ENCODE peak calls at places on chromosomes 13 and 19, in six cellular contexts. D, E, V, Q, T and H are unnamed samples. For H3K9me3, the result is how much of the 10 kb centered on the place peaks cover.

GRCh38 chr19:52735734-52736133 is 890 bp upstream of the ZNF611 start:
- DNase-seq in D (peak), V (peak), Q (peak), E (no peak), T (peak), H (peak)

GRCh38 chr13:56670563-56670962 is 470.2 kb upstream of the PRR20A start:
- DNase-seq in D (no peak), V (no peak), E (no peak), Q (no peak), T (no peak), H (no peak)

GRCh38 chr13:43878897-43879322 is 630 bp downstream of the CCDC122 start:
- DNase-seq in T (peak), Q (peak), V (peak), E (peak), D (no peak), H (peak)

GRCh38 chr13:101455863-101456262 is 3.4 kb downstream of the ITGBL1 start:
- DNase-seq in V (no peak), Q (no peak), D (no peak), T (no peak), E (peak), H (peak)

GRCh38 chr13:49292742-49293498 is 45.2 kb downstream of the CDADC1 start:
- DNase-seq in Q (peak), D (no peak), T (peak), E (peak), V (no peak), H (peak)

GRCh38 chr19:3760871-3761361 is 576 bp downstream of the APBA3 start:
- DNase-seq in E (no peak), V (no peak), T (no peak), D (no peak), Q (no peak), H (no peak)

GRCh38 chr19:10896851-10897526 is 25.6 kb downstream of the CARM1 start:
- DNase-seq in V (no peak), E (peak), T (no peak), Q (no peak), D (no peak), H (peak)

GRCh38 chr19:29724741-29725140 is 9.7 kb upstream of the C19orf12 start:
- DNase-seq in T (no peak), V (no peak), D (no peak), E (no peak), Q (no peak), H (no peak)

GRCh38 chr19:17671906-17672305 is 16.2 kb downstream of the UNC13A start:
- DNase-seq in T (no peak), V (no peak), Q (no peak), D (no peak), E (no peak), H (peak)

GRCh38 chr19:48613024-48613851 is 1.6 kb downstream of the FAM83E start:
- DNase-seq in D (peak), T (no peak), E (no peak), V (no peak), Q (peak), H (peak)

GRCh38 chr19:8915997-8916396 is 83.8 kb downstream of the MBD3L1 start:
- DNase-seq in T (no peak), E (no peak), D (no peak), Q (no peak), V (no peak), H (no peak)

GRCh38 chr19:8908066-8908465 is 75.9 kb downstream of the MBD3L1 start:
- DNase-seq in E (no peak), Q (no peak), T (no peak), D (no peak), V (no peak), H (no peak)

GRCh38 chr19:8905342-8905741 is 73.2 kb downstream of the MBD3L1 start:
- DNase-seq in E (no peak), T (no peak), Q (no peak), V (no peak), D (no peak), H (no peak)

GRCh38 chr19:8910775-8911414 is 78.7 kb downstream of the MBD3L1 start:
- DNase-seq in Q (no peak), E (no peak), T (no peak), V (no peak), D (no peak), H (no peak)
- H3K9me3 ChIP-seq in Q (under half), E (under half), T (under half), V (under half), D (under half), H (under half)

GRCh38 chr19:49679832-49680472 is 2.9 kb downstream of the PRMT1 start:
- DNase-seq in Q (no peak), E (no peak), V (no peak), D (no peak), T (no peak), H (peak)
- H3K27ac ChIP-seq in Q (peak), E (peak), V (peak), D (peak), T (peak), H (peak)

DNA sequence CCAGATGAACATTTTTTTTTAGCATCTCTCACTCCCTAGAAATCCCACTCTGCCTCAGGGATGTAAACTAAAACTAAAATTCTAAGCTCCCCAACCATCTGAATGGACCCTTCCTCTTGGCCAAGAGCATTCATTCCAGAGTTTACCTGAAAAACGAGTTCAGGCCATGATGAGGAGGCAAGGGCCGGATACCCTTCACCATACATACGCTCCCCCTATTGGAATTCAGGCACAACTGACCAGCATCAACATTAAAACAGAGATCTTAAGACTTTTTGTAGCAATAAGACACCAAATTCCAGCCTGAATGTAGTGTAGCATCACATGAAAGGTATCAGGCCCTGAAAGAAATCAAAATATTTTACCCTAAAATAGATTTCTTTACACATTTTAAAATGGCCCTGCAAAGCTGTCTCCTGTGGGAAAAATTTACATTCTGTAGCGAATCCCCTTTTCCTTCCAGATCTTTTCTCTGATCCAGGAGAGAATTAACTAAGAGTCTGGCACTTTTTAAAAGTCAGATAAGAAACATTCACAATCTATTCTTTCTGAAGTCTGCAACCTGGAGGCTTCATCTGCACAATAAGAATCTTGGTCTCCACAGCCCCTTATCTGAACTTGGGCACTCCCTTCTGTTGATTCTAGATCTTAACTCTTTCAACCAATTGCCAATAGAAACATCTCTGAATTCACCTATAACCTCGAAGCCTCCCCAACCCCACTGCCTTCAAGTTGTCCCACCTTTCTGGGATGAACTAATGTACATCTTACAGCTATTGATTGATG is 888.5 kb downstream of the UQCRFS1 start:
- DNase-seq in Q (no peak), D (no peak), T (no peak), V (no peak), E (no peak), H (no peak)
- TF ChIP-seq CTCF in Q (no peak), D (no peak), T (no peak), V (no peak), E (no peak), H (no peak)

GRCh38 chr19:58204566-58204965 is 21.7 kb downstream of the ZNF274 start:
- DNase-seq in V (no peak), Q (no peak), D (no peak), T (no peak), E (no peak), H (no peak)
- H3K9me3 ChIP-seq in V (half or more), Q (half or more), D (half or more), T (under half), E (half or more), H (half or more)

DNA sequence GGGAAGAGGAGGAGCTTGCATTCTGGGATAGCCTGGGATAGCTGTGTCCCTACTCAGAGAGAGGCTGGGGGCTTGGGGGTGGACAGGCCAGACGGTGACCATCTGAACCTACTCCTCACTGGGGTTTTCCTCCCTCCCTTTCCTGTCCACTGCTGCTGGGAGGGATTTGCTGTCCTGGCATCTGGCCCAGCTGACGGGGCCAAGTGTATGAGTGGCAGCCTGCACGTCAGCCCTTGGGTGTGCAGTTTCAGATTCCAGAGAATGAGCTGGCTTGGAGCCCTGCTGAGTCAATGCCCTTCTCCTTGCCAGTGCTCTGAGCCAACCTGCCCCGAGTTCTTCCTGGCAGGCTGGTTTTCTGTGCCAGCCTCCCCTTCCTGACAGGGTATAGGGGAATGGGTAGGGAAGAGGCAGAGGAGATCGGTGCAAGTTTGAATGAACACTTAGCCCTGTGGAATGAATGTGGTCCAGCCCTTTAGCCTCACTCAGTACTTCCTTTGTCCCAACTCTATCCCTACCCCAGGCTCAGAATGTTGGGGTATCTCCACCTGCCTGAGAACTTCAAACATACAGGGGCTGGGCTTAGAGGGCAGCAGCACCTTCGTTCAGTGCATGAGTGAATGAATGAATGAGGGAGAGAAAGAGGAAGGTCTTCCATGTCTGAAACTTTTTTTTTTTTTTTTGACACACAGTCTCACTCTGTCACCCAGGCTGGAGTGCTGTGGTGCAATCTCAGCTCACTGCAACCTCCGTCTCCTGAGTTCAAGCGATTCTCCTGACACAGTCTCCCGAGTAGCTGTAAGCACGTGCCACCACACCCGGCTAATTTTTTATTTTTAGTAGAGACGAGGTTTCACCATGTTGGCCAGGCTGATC is 1.8 kb upstream of the ANGPTL4 start:
- DNase-seq in T (peak), Q (peak), E (peak), V (peak), D (peak), H (peak)
- H3K27ac ChIP-seq in T (peak), Q (peak), E (peak), V (peak), D (peak), H (peak)

DNA sequence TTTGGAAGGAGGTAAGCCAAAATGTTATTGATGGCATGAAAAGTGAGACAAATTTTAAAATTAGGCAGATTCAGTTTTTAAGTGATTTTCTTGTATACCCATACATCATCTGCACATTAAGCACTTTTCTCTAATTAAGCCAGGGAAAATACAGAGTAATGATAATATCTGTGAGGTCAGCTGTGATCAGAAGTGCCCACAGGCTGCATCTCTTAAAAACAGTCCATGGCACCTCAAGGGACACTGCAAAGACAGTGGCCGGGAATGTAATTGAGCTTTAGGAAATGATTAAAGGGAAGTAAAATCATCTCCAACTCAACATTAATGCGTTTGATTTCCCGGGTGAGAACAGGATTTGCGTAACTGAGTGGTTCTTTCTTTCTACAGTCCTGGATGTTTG is 2.0 kb downstream of the COL4A1 start:
- DNase-seq in T (no peak), V (no peak), Q (no peak), D (no peak), E (no peak), H (no peak)
- TF ChIP-seq CTCF in T (no peak), V (no peak), Q (no peak), D (no peak), E (no peak), H (no peak)

GRCh38 chr19:16022681-16023557 is 53.4 kb upstream of the TPM4 start:
- DNase-seq in E (no peak), D (peak), T (no peak), V (no peak), Q (no peak), H (peak)

GRCh38 chr19:16025108-16026101 is 50.9 kb upstream of the TPM4 start:
- DNase-seq in T (no peak), E (peak), Q (no peak), V (no peak), D (peak), H (peak)

GRCh38 chr19:16023558-16023915 is 52.8 kb upstream of the TPM4 start:
- DNase-seq in Q (no peak), T (no peak), E (no peak), D (peak), V (no peak), H (no peak)

GRCh38 chr19:16026131-16026530 is 50.2 kb upstream of the TPM4 start:
- DNase-seq in E (no peak), D (peak), Q (no peak), T (no peak), V (no peak), H (peak)

DNA sequence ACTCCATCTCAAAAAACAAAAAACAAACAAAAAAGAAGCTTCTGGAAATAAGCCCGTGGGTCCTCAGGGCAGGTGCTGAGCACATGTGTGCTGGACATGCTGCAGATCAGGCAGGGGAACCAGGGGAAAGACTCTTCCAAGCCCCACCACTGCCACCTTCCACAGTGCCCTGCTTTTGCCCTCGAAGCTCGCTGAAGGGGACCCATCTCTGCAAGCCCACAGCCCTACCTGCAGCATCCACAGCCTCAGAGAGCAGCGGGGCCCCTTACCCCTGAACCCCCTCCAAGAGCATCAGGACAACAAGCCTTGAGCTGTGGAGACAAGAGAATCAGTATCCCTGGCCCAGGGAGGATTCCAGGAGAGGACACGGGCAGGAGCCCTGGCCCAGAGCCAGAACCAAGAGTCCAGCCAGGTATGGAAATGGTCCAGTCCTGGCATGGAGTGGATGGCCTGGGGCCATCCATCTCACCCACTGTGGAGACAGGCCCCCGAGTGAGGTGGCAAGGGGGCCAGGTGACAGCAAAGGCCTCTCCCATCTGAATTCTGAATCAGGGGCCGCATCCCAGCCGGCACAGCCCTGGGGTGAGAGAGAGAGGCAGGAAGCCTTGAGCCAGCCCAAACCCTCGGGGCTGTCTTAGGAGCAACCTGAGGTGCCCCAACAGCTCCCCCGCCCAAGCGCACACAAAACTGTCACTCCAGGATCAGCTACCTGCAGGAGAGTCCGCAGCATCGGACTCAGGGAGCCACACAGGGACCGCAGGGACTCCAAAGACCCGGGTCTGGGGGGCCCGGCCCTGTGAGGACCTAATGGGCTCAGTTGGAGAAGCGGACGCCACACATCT is 51.8 kb upstream of the TPM4 start:
- DNase-seq in V (no peak), E (no peak), Q (no peak), T (no peak), D (peak), H (peak)
- H3K9me3 ChIP-seq in V (under half), E (under half), Q (under half), T (under half), D (under half), H (under half)

GRCh38 chr19:27684293-27684692 is 1528.7 kb downstream of the UQCRFS1 start:
- DNase-seq in T (no peak), E (no peak), V (no peak), D (no peak), Q (no peak), H (no peak)

GRCh38 chr19:27691991-27692390 is 1521.0 kb downstream of the UQCRFS1 start:
- DNase-seq in T (no peak), V (no peak), D (no peak), E (no peak), Q (no peak), H (no peak)

GRCh38 chr19:27694361-27695055 is 1518.4 kb downstream of the UQCRFS1 start:
- DNase-seq in T (no peak), E (no peak), V (no peak), D (no peak), Q (no peak), H (no peak)

GRCh38 chr19:27689734-27690241 is 1523.2 kb downstream of the UQCRFS1 start:
- DNase-seq in D (no peak), Q (no peak), T (no peak), V (no peak), E (no peak), H (no peak)
- H3K27ac ChIP-seq in D (no peak), Q (no peak), T (no peak), V (no peak), E (no peak), H (no peak)

GRCh38 chr19:50710094-50710493 is 9.5 kb downstream of the SHANK1 start:
- DNase-seq in D (no peak), E (no peak), T (no peak), V (no peak), Q (no peak), H (no peak)
- TF ChIP-seq CTCF in D (no peak), E (peak), T (no peak), V (no peak), Q (no peak), H (peak)